ENCODE peak calls at places on chromosomes 7 and 10, in nine cellular contexts. Y is mammary epithelial cell, L is fibroblast of lung, Z is HCT116, N is hepatocyte, I is K562, J is GM12878, G is MM.1S, H is astrocyte. O is an unnamed sample.
A peak's percentile ranks its signal among the peaks of the same experiment; 100 is the strongest.

GRCh38 chr10:112949128-112949823 is 771 bp upstream of the TCF7L2 start:
- DNase-seq in Y (no peak), L (peak; percentile 50), Z (no peak), N (peak; percentile 61), I (no peak), J (no peak), G (no peak), H (peak; percentile 12), O (no peak)

GRCh38 chr7:100629117-100629711 is 12.1 kb downstream of the TFR2 start:
- DNase-seq in Y (no peak), L (no peak), Z (peak; percentile 28), N (no peak), I (peak; percentile 59), J (no peak), G (peak; percentile 46), H (no peak), O (peak; percentile 66)

GRCh38 chr10:52319926-52320325 is 5.8 kb downstream of the DKK1 start:
- DNase-seq in Y (no peak), L (no peak), Z (no peak), N (no peak), I (no peak), J (no peak), G (no peak), H (peak; percentile 70), O (no peak)

GRCh38 chr7:129470411-129470810 is 31.9 kb upstream of the SMKR1 start:
- DNase-seq in Y (no peak), L (no peak), Z (no peak), N (no peak), I (no peak), J (no peak), G (no peak), H (no peak), O (no peak)

GRCh38 chr7:74380720-74381119 is 73.0 kb upstream of the GTF2IRD1 start:
- DNase-seq in Y (no peak), L (no peak), Z (no peak), N (no peak), I (no peak), J (no peak), G (no peak), H (no peak), O (peak; percentile 53)

GRCh38 chr7:94289071-94289470 is 105.6 kb upstream of the COL1A2 start:
- DNase-seq in Y (peak; percentile 61), L (peak; percentile 92), Z (peak; percentile 81), N (peak; percentile 89), I (no peak), J (no peak), G (peak; percentile 8), H (peak; percentile 79), O (peak; percentile 48)

GRCh38 chr7:98630149-98630548 is 13.1 kb downstream of the NPTX2 start:
- DNase-seq in Y (no peak), L (no peak), Z (no peak), N (no peak), I (no peak), J (no peak), G (no peak), H (no peak), O (no peak)

GRCh38 chr7:127885843-127886242 is 145.4 kb downstream of the LRRC4 start:
- DNase-seq in Y (peak; percentile 8), L (peak; percentile 77), Z (no peak), N (peak; percentile 35), I (peak; percentile 54), J (no peak), G (no peak), H (peak; percentile 80), O (no peak)

GRCh38 chr10:87640043-87640442 is 19.6 kb upstream of the PAPSS2 start:
- DNase-seq in Y (no peak), L (no peak), Z (no peak), N (no peak), I (no peak), J (no peak), G (no peak), H (no peak), O (no peak)

GRCh38 chr7:28407643-28408042 is 4.7 kb upstream of the CREB5 start:
- DNase-seq in Y (peak; percentile 83), L (peak; percentile 81), Z (no peak), N (peak; percentile 42), I (no peak), J (no peak), G (no peak), H (peak; percentile 44), O (peak; percentile 49)

DNA sequence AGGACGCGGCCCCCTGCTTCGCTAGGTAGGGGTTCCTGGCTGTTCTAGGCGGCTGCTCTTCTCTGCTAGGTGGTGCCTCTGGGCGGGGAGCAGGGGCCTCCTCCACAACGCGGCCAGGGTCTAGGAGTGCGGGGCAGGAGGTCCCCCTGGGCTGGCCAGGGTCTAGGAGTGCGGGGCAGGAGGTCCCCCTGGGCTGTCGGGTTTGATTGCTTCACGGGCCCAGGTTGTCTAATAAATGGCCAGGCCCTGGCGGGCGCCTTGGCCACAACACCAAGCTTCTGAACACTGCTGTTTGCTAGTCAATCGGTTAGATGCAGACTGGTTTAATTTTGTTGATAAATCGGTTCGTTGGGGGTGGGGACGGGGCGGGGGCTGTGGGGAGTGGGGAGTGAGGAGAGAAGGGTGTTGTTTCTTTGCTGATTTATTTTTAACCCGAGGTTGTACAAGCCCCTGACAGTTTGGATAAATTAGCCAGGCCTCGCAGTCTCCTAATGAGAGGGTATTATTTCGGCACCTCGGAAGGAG is 7.7 kb downstream of the UNCX start:
- DNase-seq in Y (no peak), L (no peak), Z (no peak), N (no peak), I (no peak), J (no peak), G (no peak), H (no peak), O (no peak)
- TF ChIP-seq EZH2 in Y (peak; percentile 36), L (no peak), Z (no peak), N (no peak), I (no peak), J (no peak), G (no peak), H (no peak), O (no peak)

DNA sequence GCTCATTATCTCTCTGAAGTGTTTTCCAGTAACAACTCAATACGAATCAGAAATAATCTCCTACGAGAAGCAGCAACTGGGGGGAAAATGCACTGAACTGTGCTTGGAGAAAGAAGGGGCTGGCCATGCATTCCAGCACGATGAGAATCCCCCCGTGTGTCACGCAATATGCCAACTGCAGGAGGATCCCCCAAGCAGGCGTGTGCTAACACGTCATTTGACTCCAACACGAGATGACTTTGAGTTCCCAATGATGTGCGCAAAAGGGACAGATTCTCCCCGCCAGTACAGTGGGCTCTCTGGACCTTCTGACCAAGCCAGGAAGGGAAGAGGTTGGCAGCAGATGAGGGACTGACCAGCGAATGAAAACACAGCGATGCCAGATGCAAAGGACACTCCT is 105.5 kb downstream of the KCNMA1 start:
- DNase-seq in Y (peak; percentile 63), L (peak; percentile 66), Z (no peak), N (no peak), I (no peak), J (no peak), G (no peak), H (peak; percentile 82), O (no peak)
- H3K4me1 ChIP-seq in Y (peaks cover 47% of the 10 kb centered on the region), L (peaks cover 23% of the 10 kb centered on the region), Z (peaks cover 23% of the 10 kb centered on the region), N (peaks cover 14% of the 10 kb centered on the region), I (no peaks in the 10 kb centered on the region), J (no peaks in the 10 kb centered on the region), G (peaks cover 7% of the 10 kb centered on the region), H (peaks cover 43% of the 10 kb centered on the region), O (peaks cover 46% of the 10 kb centered on the region)

GRCh38 chr10:100858742-100859141 is 54.0 kb upstream of the SLF2 start:
- DNase-seq in Y (no peak), L (no peak), Z (no peak), N (no peak), I (no peak), J (no peak), G (no peak), H (no peak), O (no peak)
- H3K27me3 ChIP-seq in Y (peaks cover 11% of the 10 kb centered on the region), L (peaks cover 12% of the 10 kb centered on the region), Z (peaks cover 18% of the 10 kb centered on the region), N (peaks cover 67% of the 10 kb centered on the region), I (peaks cover 5% of the 10 kb centered on the region), J (peaks cover 2% of the 10 kb centered on the region), G (peaks cover 88% of the 10 kb centered on the region), H (peaks cover 30% of the 10 kb centered on the region), O (peaks cover 90% of the 10 kb centered on the region)

DNA sequence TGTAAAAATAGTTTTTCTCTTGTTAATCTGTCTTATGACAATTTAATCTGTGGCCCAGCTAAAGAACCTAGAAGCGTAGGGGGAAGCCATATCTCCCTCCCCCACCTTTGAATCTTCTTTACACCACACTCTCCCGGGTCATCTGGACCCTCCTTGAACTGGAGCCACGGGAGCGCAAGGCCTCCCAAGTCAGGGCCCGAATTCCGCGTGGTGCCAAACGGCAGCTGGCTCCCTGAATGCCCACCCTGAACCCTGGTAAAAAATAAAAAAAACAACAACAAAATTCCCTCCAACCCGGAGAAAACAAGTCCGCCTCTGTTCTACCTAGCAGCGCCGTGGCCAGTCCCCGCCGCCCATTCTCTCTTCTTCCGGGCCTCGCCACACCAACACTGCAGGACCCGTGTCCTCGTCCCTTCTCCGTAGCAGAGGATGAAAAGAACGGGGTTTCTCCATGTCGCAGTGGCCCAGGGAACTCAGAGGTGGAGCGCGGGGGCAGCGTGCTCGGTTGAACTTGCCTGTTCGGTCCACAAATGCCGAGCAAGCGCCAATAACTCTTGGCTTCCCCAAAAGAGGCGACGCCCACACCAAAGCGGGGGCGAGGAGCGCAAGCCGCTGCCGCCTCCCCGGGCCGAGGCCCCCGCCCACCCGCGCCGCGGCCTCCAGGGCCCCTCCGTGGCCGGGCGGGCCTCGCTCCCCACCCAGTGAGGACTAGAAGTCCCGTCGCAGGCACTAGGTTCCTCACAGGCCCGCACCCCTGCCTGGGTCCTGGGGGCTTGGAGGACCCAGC is 15.1 kb upstream of the FKBP9 start:
- DNase-seq in Y (peak; percentile 53), L (peak; percentile 58), Z (no peak), N (peak; percentile 68), I (peak; percentile 86), J (no peak), G (no peak), H (peak; percentile 34), O (peak; percentile 48)
- TF ChIP-seq EZH2 in Y (no peak), L (no peak), Z (no peak), N (no peak), I (no peak), J (no peak), G (no peak), H (no peak), O (no peak)

O was measured in PC-9.